ENCODE peak calls at places on chromosomes 1 and 21, in six cellular contexts. L is AG08395; T is RCC 7860; I is stimulated activated CD4-positive, alpha-beta T cell treated with anti-CD3 and anti-CD28 coated beads, Interleukin-4, amount 100 ng/mL, for 48 hours; W is GDM1; V is HT-29. Y is an unnamed sample.

GRCh38 chr1:17525996-17526686 is 13.4 kb upstream of the ARHGEF10L start:
- DNase-seq in L (no peak), T (peak), I (no peak), W (no peak), V (no peak), Y (no peak)

GRCh38 chr1:45327644-45328515 is 1.2 kb downstream of the HPDL start:
- DNase-seq in L (no peak), T (no peak), I (no peak), W (no peak), V (peak), Y (peak)

GRCh38 chr1:30323352-30323751 is 400.0 kb downstream of the MATN1 start:
- DNase-seq in L (no peak), T (no peak), I (no peak), W (no peak), V (no peak), Y (no peak)

GRCh38 chr1:54768093-54768492 is 3.8 kb upstream of the PARS2 start:
- DNase-seq in L (no peak), T (no peak), I (no peak), W (no peak), V (peak), Y (no peak)

GRCh38 chr1:232966663-232967062 is 16.3 kb downstream of the NTPCR start:
- DNase-seq in L (no peak), T (no peak), I (no peak), W (no peak), V (no peak), Y (no peak)

GRCh38 chr1:53038565-53038964 is 23.4 kb upstream of the PODN start:
- DNase-seq in L (no peak), T (no peak), I (no peak), W (no peak), V (no peak), Y (no peak)

GRCh38 chr1:33494929-33495328 is 22.5 kb downstream of the ZSCAN20 start:
- DNase-seq in L (no peak), T (no peak), I (no peak), W (no peak), V (no peak), Y (no peak)

GRCh38 chr21:22544747-22545146 is 1546.5 kb downstream of the NCAM2 start:
- DNase-seq in L (no peak), T (no peak), I (no peak), W (no peak), V (no peak), Y (no peak)

GRCh38 chr1:25033828-25034451 is 103.9 kb upstream of the RUNX3 start:
- DNase-seq in L (no peak), T (no peak), I (no peak), W (peak), V (no peak), Y (no peak)

GRCh38 chr1:25096307-25097150 is 135.8 kb downstream of the SYF2 start:
- DNase-seq in L (peak), T (no peak), I (no peak), W (no peak), V (no peak), Y (no peak)

GRCh38 chr1:41898191-41898713 is 20.5 kb downstream of the HIVEP3 start:
- DNase-seq in L (peak), T (peak), I (peak), W (peak), V (no peak), Y (no peak)

GRCh38 chr1:96660051-96660450 is 61.5 kb upstream of the PTBP2 start:
- DNase-seq in L (no peak), T (peak), I (no peak), W (no peak), V (no peak), Y (no peak)

GRCh38 chr1:27296773-27297214 is 25.2 kb upstream of the TMEM222 start:
- DNase-seq in L (peak), T (peak), I (peak), W (peak), V (peak), Y (peak)

GRCh38 chr1:240170245-240170644 is 78.6 kb downstream of the FMN2 start:
- DNase-seq in L (no peak), T (no peak), I (no peak), W (no peak), V (no peak), Y (no peak)

GRCh38 chr1:54054438-54054749 is 986 bp downstream of the TCEANC2 start:
- DNase-seq in L (no peak), T (no peak), I (no peak), W (no peak), V (peak), Y (no peak)

GRCh38 chr1:47987601-47988000 is 9.6 kb downstream of the TRABD2B start:
- DNase-seq in L (no peak), T (no peak), I (no peak), W (no peak), V (no peak), Y (no peak)

GRCh38 chr1:201713093-201713810 is 115.7 kb upstream of the IPO9 start:
- DNase-seq in L (peak), T (peak), I (no peak), W (no peak), V (peak), Y (peak)

GRCh38 chr1:181485276-181486097 is 2.2 kb downstream of the CACNA1E start:
- DNase-seq in L (no peak), T (no peak), I (peak), W (no peak), V (no peak), Y (peak)

GRCh38 chr1:155052412-155053400 is 1.6 kb downstream of the ADAM15 start:
- DNase-seq in L (peak), T (no peak), I (no peak), W (peak), V (peak), Y (no peak)

GRCh38 chr1:1399870-1400575 is 888 bp upstream of the CCNL2 start:
- DNase-seq in L (no peak), T (peak), I (no peak), W (no peak), V (peak), Y (peak)

GRCh38 chr21:17003763-17004373 is 509.0 kb upstream of the CXADR start:
- DNase-seq in L (no peak), T (no peak), I (no peak), W (no peak), V (no peak), Y (no peak)

GRCh38 chr1:153122831-153123421 is 9.6 kb upstream of the SPRR2F start:
- DNase-seq in L (no peak), T (no peak), I (no peak), W (no peak), V (no peak), Y (peak)

GRCh38 chr1:41371630-41372599 is 10.7 kb downstream of the FOXO6 start:
- DNase-seq in L (no peak), T (no peak), I (no peak), W (peak), V (no peak), Y (peak)

GRCh38 chr1:8202182-8202905 is 115.6 kb upstream of the SLC45A1 start:
- DNase-seq in L (peak), T (peak), I (no peak), W (no peak), V (peak), Y (peak)

GRCh38 chr1:7060826-7061225 is 275.6 kb downstream of the CAMTA1 start:
- DNase-seq in L (no peak), T (no peak), I (no peak), W (no peak), V (no peak), Y (no peak)

GRCh38 chr1:67150931-67151330 is 15.3 kb upstream of the IL23R start:
- DNase-seq in L (no peak), T (no peak), I (no peak), W (no peak), V (no peak), Y (no peak)

GRCh38 chr1:105678334-105678733 is 1378.1 kb upstream of the PRMT6 start:
- DNase-seq in L (no peak), T (peak), I (no peak), W (no peak), V (no peak), Y (no peak)